ENCODE peak calls at places on chromosomes 6 and 20, in seven cellular contexts. N, V, X, J, D, F and B are unnamed samples.

GRCh38 chr20:46920114-46920513 is 25.5 kb downstream of the EYA2 start:
- DNase-seq in N (no peak), F (no peak), J (no peak), V (no peak), X (no peak), D (no peak), B (no peak)

GRCh38 chr6:103122766-103123601 is 1729.5 kb downstream of the GRIK2 start:
- DNase-seq in X (peak; percentile 0), V (peak; percentile 88), F (peak; percentile 56), N (peak; percentile 89), J (peak; percentile 72), D (peak; percentile 58), B (peak; percentile 78)

GRCh38 chr6:106089981-106090380 is 3.8 kb downstream of the PRDM1 start:
- DNase-seq in V (no peak), N (no peak), D (peak; percentile 32), J (no peak), F (no peak), X (peak; percentile 57), B (no peak)

GRCh38 chr6:45522486-45522885 is 144.8 kb upstream of the SUPT3H start:
- DNase-seq in J (no peak), V (peak; percentile 83), N (no peak), F (no peak), X (no peak), D (no peak), B (no peak)

GRCh38 chr6:8478418-8478817 is 43.1 kb upstream of the SLC35B3 start:
- DNase-seq in J (no peak), F (no peak), N (no peak), V (no peak), D (no peak), X (no peak), B (no peak)

GRCh38 chr20:53157443-53158408 is 185.6 kb downstream of the TSHZ2 start:
- DNase-seq in F (peak; percentile 47), V (peak; percentile 87), N (peak; percentile 83), J (peak; percentile 20), X (peak; percentile 53), D (peak; percentile 22), B (peak; percentile 82)

GRCh38 chr6:18343741-18344140 is 43.4 kb upstream of the RNF144B start:
- DNase-seq in D (peak; percentile 4), N (no peak), J (no peak), F (no peak), V (no peak), X (peak; percentile 95), B (peak; percentile 39)

GRCh38 chr6:79513111-79513510 is 24.1 kb downstream of the LCA5 start:
- DNase-seq in N (no peak), D (no peak), X (no peak), J (no peak), F (no peak), V (no peak), B (no peak)

GRCh38 chr6:277746-278145 is 14.5 kb upstream of the DUSP22 start:
- DNase-seq in J (no peak), N (no peak), X (no peak), F (no peak), D (no peak), V (no peak), B (no peak)

GRCh38 chr6:53671111-53671510 is 5.6 kb upstream of the KLHL31 start:
- DNase-seq in F (no peak), V (no peak), J (no peak), D (peak; percentile 29), N (no peak), X (peak; percentile 15), B (no peak)

GRCh38 chr6:129567374-129567773 is 142.6 kb downstream of the ARHGAP18 start:
- DNase-seq in N (peak; percentile 63), J (no peak), D (no peak), F (peak; percentile 29), V (peak; percentile 50), X (no peak), B (peak; percentile 67)

GRCh38 chr20:4905195-4905594 is 96.1 kb downstream of the SLC23A2 start:
- DNase-seq in N (no peak), X (peak; percentile 26), J (no peak), D (no peak), V (no peak), F (no peak), B (no peak)

GRCh38 chr6:84426002-84426705 is 198.7 kb upstream of the CEP162 start:
- DNase-seq in X (no peak), J (no peak), F (no peak), D (no peak), N (no peak), V (peak; percentile 53), B (no peak)

GRCh38 chr6:143632894-143633293 is 44.9 kb upstream of the PHACTR2 start:
- DNase-seq in X (no peak), D (no peak), N (no peak), F (no peak), V (no peak), J (no peak), B (no peak)

GRCh38 chr6:15698474-15698873 is 35.6 kb upstream of the DTNBP1 start:
- DNase-seq in J (no peak), N (no peak), X (no peak), F (no peak), V (no peak), D (peak; percentile 12), B (no peak)

GRCh38 chr20:53676519-53676822 is 82.8 kb upstream of the ZNF217 start:
- DNase-seq in D (no peak), X (no peak), V (no peak), N (no peak), J (no peak), F (no peak), B (no peak)

GRCh38 chr6:63351995-63352586 is 32.3 kb upstream of the LGSN start:
- DNase-seq in V (no peak), X (peak; percentile 73), F (no peak), J (no peak), N (no peak), D (peak; percentile 65), B (peak; percentile 65)

GRCh38 chr20:44961868-44962267 is 1.7 kb upstream of the TOMM34 start:
- DNase-seq in F (no peak), X (peak; percentile 77), N (no peak), D (peak; percentile 49), V (peak; percentile 74), J (no peak), B (no peak)

GRCh38 chr6:2715737-2716136 is 35.0 kb downstream of the MYLK4 start:
- DNase-seq in F (no peak), J (no peak), D (no peak), X (no peak), N (no peak), V (no peak), B (no peak)

GRCh38 chr20:59571591-59572314 is 32.6 kb upstream of the PHACTR3 start:
- DNase-seq in X (peak; percentile 38), N (peak; percentile 81), J (peak; percentile 72), D (no peak), F (no peak), V (peak; percentile 74), B (peak; percentile 18)

GRCh38 chr6:47733879-47734558 is 35.6 kb downstream of the ADGRF4 start:
- DNase-seq in F (no peak), D (peak; percentile 18), N (no peak), J (no peak), V (peak; percentile 66), X (peak; percentile 4), B (peak; percentile 10)

GRCh38 chr6:12034349-12034748 is 22.2 kb downstream of the HIVEP1 start:
- DNase-seq in X (no peak), F (no peak), J (no peak), V (peak; percentile 35), D (no peak), N (no peak), B (no peak)
- H3K27ac ChIP-seq in X (no peak overlapping the region), F (no peak overlapping the region), J (no peak overlapping the region), V (no peak overlapping the region), D (peak overlapping the region; percentile 20), N (no peak overlapping the region), B (no peak overlapping the region)

DNA sequence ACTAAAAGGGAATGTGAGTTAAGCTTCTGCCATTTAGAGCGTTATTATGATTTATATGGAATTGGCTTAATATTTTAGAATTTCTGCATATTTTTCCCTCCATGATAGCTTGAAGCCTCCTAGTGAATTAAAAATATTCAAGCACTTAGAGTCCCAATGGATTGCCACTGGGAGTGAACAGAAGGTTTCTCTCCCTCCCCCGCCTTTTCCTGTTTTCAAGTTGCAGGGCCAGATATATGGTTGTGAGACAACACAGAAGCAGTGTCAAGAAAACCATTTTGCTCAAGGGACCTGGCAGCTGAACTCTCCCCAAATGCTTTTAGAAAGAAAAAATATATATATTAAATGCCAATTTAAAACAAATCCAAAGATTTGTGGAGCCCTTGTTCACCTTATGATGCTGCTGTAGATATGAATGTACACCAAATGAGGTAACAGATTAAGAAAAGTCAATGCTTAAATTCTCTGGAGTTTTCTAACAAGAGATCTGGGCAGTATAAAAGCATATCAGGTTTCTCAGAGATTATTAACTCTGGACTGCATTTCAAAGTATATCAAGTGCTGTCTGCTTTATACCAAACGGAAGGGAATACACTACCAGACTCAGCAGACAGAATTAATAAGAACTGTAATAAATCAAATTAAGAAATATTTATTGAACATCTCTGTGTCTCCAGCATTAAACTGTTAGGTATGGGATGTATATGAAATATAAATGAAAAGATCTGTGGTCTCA is 357.4 kb downstream of the HDGFL1 start:
- DNase-seq in J (no peak), F (no peak), X (no peak), V (peak; percentile 42), D (peak; percentile 26), N (no peak), B (no peak)
- H3K4ac ChIP-seq in J (no peak overlapping the region), F (no peak overlapping the region), X (no peak overlapping the region), V (no peak overlapping the region), D (no peak overlapping the region), N (no peak overlapping the region), B (no peak overlapping the region)

GRCh38 chr6:100618349-100618671 is 153.6 kb upstream of the SIM1 start:
- DNase-seq in X (no peak), D (no peak), F (no peak), N (no peak), V (no peak), J (no peak), B (no peak)
- H2BK120ac ChIP-seq in X (no peak overlapping the region), D (no peak overlapping the region), F (no peak overlapping the region), N (no peak overlapping the region), V (no peak overlapping the region), J (no peak overlapping the region), B (no peak overlapping the region)

GRCh38 chr20:48652961-48653705 is 174.7 kb downstream of the PREX1 start:
- DNase-seq in J (no peak), F (no peak), X (no peak), D (peak; percentile 15), V (no peak), N (no peak), B (no peak)

GRCh38 chr20:48649868-48650267 is 177.9 kb downstream of the PREX1 start:
- DNase-seq in F (no peak), X (no peak), D (no peak), V (no peak), J (no peak), N (no peak), B (no peak)

GRCh38 chr20:48653706-48654051 is 174.1 kb downstream of the PREX1 start:
- DNase-seq in F (no peak), V (no peak), J (no peak), N (no peak), D (no peak), X (no peak), B (no peak)

GRCh38 chr20:48651271-48651670 is 176.5 kb downstream of the PREX1 start:
- DNase-seq in J (no peak), D (no peak), F (no peak), V (no peak), N (no peak), X (no peak), B (no peak)

DNA sequence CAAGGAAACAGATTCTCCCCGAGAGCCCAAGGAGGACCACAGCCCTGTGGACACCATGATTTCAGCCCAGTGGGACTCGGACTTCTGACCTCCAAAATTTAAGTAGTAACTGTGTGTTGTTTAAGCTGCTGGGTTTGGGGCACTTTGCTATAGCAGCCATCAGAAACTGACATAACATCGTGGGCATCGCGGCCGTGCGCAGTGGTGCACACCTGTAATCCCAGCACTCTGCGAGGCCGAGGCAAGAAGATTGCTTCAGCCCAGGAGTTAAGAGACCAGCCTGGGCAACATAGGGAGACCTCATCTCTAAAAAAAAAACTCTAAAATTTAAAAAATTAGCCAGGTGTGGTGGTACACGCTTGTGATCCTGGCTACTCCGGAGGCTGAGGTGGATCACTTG is 175.8 kb downstream of the PREX1 start:
- DNase-seq in J (no peak), V (no peak), D (no peak), N (no peak), X (no peak), F (no peak), B (no peak)
- H3K27ac ChIP-seq in J (no peak overlapping the region), V (no peak overlapping the region), D (no peak overlapping the region), N (no peak overlapping the region), X (no peak overlapping the region), F (no peak overlapping the region), B (no peak overlapping the region)